ENCODE peak calls at places on chromosomes 2 and 18, in five cellular contexts. V is activated T-cell treated with anti-CD3 and anti-CD28 coated beads for 4 hours; G is NCI-H1105; U is brain pericyte; N is activated CD8-positive, alpha-beta memory T cell treated with anti-CD3 and anti-CD28 coated beads, Interleukin-2, amount 50 U/mL, for 4 hours. I is an unnamed sample.

GRCh38 chr2:8750221-8750620 is 68.4 kb downstream of the ID2 start:
- DNase-seq in V (no peak), G (no peak), U (no peak), N (no peak), I (no peak)

GRCh38 chr2:122519366-122519765 is 763.9 kb downstream of the TSN start:
- DNase-seq in V (no peak), G (no peak), U (no peak), N (no peak), I (no peak)

GRCh38 chr2:232203936-232204335 is 174.6 kb upstream of the ALPP start:
- DNase-seq in V (no peak), G (no peak), U (no peak), N (no peak), I (no peak)

GRCh38 chr2:119473621-119474370 is 42.1 kb downstream of the TMEM37 start:
- DNase-seq in V (no peak), G (no peak), U (no peak), N (no peak), I (no peak)

GRCh38 chr2:17373041-17373440 is 145.2 kb downstream of the RAD51AP2 start:
- DNase-seq in V (no peak), G (no peak), U (no peak), N (no peak), I (no peak)

GRCh38 chr18:78972930-78973331 is 6.7 kb upstream of the SALL3 start:
- DNase-seq in V (no peak), G (no peak), U (no peak), N (no peak), I (no peak)

GRCh38 chr2:156065912-156066311 is 266.6 kb downstream of the NR4A2 start:
- DNase-seq in V (no peak), G (no peak), U (no peak), N (no peak), I (no peak)

GRCh38 chr18:57833441-57834101 is 30.5 kb upstream of the ATP8B1 start:
- DNase-seq in V (no peak), G (no peak), U (no peak), N (no peak), I (peak; percentile 22)

GRCh38 chr2:28269019-28269784 is 123.5 kb upstream of the FOSL2 start:
- DNase-seq in V (no peak), G (no peak), U (no peak), N (no peak), I (peak; percentile 43)

GRCh38 chr2:195395351-195395750 is 261.7 kb upstream of the SLC39A10 start:
- DNase-seq in V (no peak), G (no peak), U (no peak), N (no peak), I (no peak)

GRCh38 chr2:223800908-223801307 is 36.5 kb downstream of the AP1S3 start:
- DNase-seq in V (no peak), G (no peak), U (no peak), N (no peak), I (no peak)